ENCODE peak calls at places on chromosome 19, in four cellular contexts. Z is ovary, B is OCI-LY7, P is pancreas. D is an unnamed sample.
A peak's percentile ranks its signal among the peaks of the same experiment; 100 is the strongest.

GRCh38 chr19:51365211-51366049 is 758 bp downstream of the ETFB start:
- DNase-seq in Z (no peak), B (peak; percentile 58), P (peak; percentile 41), D (peak; percentile 56)

GRCh38 chr19:56974554-56975207 is 134.2 kb upstream of the PEG3 start:
- DNase-seq in Z (peak; percentile 32), B (no peak), P (no peak), D (no peak)

GRCh38 chr19:45027371-45027770 is 11.5 kb upstream of the CLASRP start:
- DNase-seq in Z (no peak), B (no peak), P (no peak), D (no peak)

GRCh38 chr19:17720487-17720839 is 1.2 kb downstream of the MAP1S start:
- DNase-seq in Z (no peak), B (no peak), P (no peak), D (no peak)

GRCh38 chr19:49463960-49464740 is 9.9 kb upstream of the FLT3LG start:
- DNase-seq in Z (no peak), B (no peak), P (no peak), D (no peak)

GRCh38 chr19:48815870-48816501 is 5.2 kb upstream of the BCAT2 start:
- DNase-seq in Z (no peak), B (peak; percentile 55), P (peak; percentile 67), D (peak; percentile 69)

GRCh38 chr19:18340237-18340989 is at the start of gene PGPEP1:
- DNase-seq in Z (peak; percentile 76), B (peak; percentile 81), P (peak; percentile 68), D (peak; percentile 71)

GRCh38 chr19:29841559-29842367 is 30.0 kb downstream of the CCNE1 start:
- DNase-seq in Z (no peak), B (peak; percentile 42), P (no peak), D (peak; percentile 51)

GRCh38 chr19:29016926-29017760 is 195.8 kb downstream of the UQCRFS1 start:
- DNase-seq in Z (no peak), B (no peak), P (no peak), D (no peak)

GRCh38 chr19:23033721-23034120 is 30.7 kb upstream of the ZNF728 start:
- DNase-seq in Z (no peak), B (no peak), P (no peak), D (no peak)

GRCh38 chr19:40524655-40525054 is 52.0 kb upstream of the SHKBP1 start:
- DNase-seq in Z (no peak), B (no peak), P (no peak), D (no peak)

GRCh38 chr19:38741670-38742069 is 2.6 kb downstream of the CAPN12 start:
- DNase-seq in Z (no peak), B (no peak), P (no peak), D (no peak)

GRCh38 chr19:48842744-48843162 is 6.5 kb upstream of the HSD17B14 start:
- DNase-seq in Z (peak; percentile 62), B (peak; percentile 76), P (no peak), D (peak; percentile 46)

GRCh38 chr19:47436712-47437401 is 17.5 kb upstream of the MEIS3 start:
- DNase-seq in Z (peak; percentile 71), B (peak; percentile 80), P (peak; percentile 76), D (peak; percentile 75)

GRCh38 chr19:51440846-51441409 is 17.3 kb downstream of the SIGLEC8 start:
- DNase-seq in Z (no peak), B (no peak), P (no peak), D (no peak)

GRCh38 chr19:47885067-47885463 is 1.1 kb downstream of the SULT2A1 start:
- DNase-seq in Z (no peak), B (no peak), P (no peak), D (no peak)

GRCh38 chr19:7883796-7884570 is 4.3 kb upstream of the LRRC8E start:
- DNase-seq in Z (no peak), B (no peak), P (no peak), D (no peak)

GRCh38 chr19:29532097-29532496 is 6.3 kb downstream of the VSTM2B start:
- DNase-seq in Z (no peak), B (no peak), P (no peak), D (no peak)

GRCh38 chr19:14576363-14576762 is 4.5 kb upstream of the NDUFB7 start:
- DNase-seq in Z (no peak), B (peak; percentile 59), P (no peak), D (no peak)

GRCh38 chr19:50549059-50549926 is 18.9 kb downstream of the LRRC4B start:
- DNase-seq in Z (no peak), B (no peak), P (no peak), D (no peak)

GRCh38 chr19:27805848-27806247 is 1407.1 kb downstream of the UQCRFS1 start:
- DNase-seq in Z (no peak), B (no peak), P (no peak), D (no peak)

DNA sequence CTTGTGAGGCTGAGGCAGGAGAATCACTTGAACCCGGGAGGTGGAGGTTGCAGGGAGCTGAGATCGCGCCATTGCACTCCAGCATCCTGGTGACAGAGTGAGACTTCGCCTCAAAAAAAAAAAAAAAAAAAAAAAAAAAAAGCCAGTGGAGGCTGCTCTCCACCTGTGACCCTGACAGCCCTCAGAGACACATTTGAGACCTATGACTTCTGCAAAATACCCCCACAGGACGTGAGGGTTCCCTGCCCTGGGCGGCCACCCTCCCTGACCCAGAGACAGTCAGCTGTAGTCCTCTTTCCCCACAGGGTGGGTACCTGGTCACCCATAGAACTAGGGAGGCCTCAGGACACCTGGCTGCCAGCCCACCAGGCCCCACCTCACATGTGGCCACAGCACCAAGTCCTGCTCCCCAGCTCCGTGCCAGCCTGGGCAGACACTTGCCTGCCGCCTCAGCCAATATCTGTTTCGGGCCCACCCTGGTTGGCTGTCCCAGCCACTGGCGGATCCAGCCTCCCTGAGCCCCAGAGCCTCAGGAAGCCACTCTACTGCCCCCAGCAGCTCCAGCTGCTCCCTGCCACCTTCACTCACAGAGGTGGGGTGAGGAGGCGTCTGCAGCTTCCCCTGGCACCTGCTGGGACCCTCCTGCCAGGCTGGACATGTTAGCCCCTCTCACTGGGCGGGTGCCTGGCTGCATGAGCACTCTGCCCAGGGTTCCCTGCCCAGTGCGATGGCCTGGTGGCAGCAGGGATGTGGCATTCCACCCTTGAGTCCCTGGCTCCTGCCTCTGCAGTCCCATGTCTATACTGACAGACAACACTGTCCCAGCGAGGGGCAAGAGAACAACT is 7.0 kb downstream of the MKNK2 start:
- DNase-seq in Z (peak; percentile 58), B (peak; percentile 46), P (no peak), D (no peak)
- H3K4me1 ChIP-seq in Z (peaks cover 26% of the 10 kb centered on the region), B (peaks cover 51% of the 10 kb centered on the region), P (peaks cover 80% of the 10 kb centered on the region), D (peaks cover 85% of the 10 kb centered on the region)

DNA sequence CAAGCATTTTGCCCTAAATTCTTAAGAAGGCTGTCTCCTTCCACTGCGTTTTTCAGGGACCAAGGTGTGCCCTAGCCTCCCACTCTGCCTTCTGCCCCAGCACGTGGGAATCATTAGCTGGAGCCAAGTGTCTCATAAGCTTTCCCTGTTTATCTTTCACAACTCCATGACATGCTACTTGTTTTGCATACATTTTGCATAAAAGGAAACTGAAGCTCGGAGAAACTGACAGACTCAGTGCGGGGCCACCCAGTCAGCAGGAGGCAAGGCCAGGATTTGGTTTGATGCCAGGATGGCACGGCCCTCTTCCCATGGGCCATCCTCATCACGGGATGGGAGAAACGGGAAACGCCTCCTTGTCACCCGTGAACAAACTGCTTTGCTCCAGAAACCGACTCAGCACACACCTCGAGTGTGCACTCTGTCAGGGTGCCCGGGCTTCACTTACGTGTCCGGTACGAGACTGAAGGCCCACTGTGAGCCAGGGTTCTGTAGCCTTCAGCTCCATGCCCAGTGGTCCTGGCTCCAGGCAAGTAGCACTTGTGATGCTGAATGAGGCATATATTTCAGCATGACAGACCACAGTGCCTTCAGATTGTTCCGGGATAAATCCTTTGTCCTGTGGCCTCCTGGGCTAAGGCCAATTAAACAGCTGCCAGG is 9.6 kb downstream of the CEBPA start:
- DNase-seq in Z (no peak), B (no peak), P (no peak), D (peak; percentile 75)
- H3K4me1 ChIP-seq in Z (no peaks in the 10 kb centered on the region), B (no peaks in the 10 kb centered on the region), P (peaks cover 14% of the 10 kb centered on the region), D (peaks cover 49% of the 10 kb centered on the region)

GRCh38 chr19:6667114-6667627 is 2.8 kb downstream of the TNFSF14 start:
- DNase-seq in Z (no peak), B (no peak), P (no peak), D (no peak)

GRCh38 chr19:6660930-6661329 is 9.0 kb downstream of the TNFSF14 start:
- DNase-seq in Z (peak; percentile 35), B (no peak), P (no peak), D (no peak)

GRCh38 chr19:6662692-6663091 is 7.3 kb downstream of the TNFSF14 start:
- DNase-seq in Z (no peak), B (no peak), P (no peak), D (no peak)

GRCh38 chr19:6664916-6665315 is 5.0 kb downstream of the TNFSF14 start:
- DNase-seq in Z (no peak), B (no peak), P (no peak), D (no peak)

GRCh38 chr19:6663236-6664187 is 6.4 kb downstream of the TNFSF14 start:
- DNase-seq in Z (no peak), B (no peak), P (no peak), D (no peak)
- H3K4me1 ChIP-seq in Z (no peaks in the 10 kb centered on the region), B (no peaks in the 10 kb centered on the region), P (no peaks in the 10 kb centered on the region), D (no peaks in the 10 kb centered on the region)

GRCh38 chr19:16366056-16366432 is 41.4 kb downstream of the KLF2 start:
- DNase-seq in Z (no peak), B (no peak), P (no peak), D (no peak)
- H3K4me1 ChIP-seq in Z (peaks cover 8% of the 10 kb centered on the region), B (peaks cover 58% of the 10 kb centered on the region), P (peaks cover 7% of the 10 kb centered on the region), D (peaks cover 23% of the 10 kb centered on the region)

GRCh38 chr19:55241143-55241934 is 12.8 kb upstream of the TMEM86B start:
- DNase-seq in Z (no peak), B (no peak), P (no peak), D (no peak)

GRCh38 chr19:55244004-55244680 is 14.7 kb downstream of the PPP6R1 start:
- DNase-seq in Z (no peak), B (no peak), P (no peak), D (no peak)

GRCh38 chr19:55241935-55242464 is 13.4 kb upstream of the TMEM86B start:
- DNase-seq in Z (no peak), B (no peak), P (no peak), D (no peak)

GRCh38 chr19:55240713-55241020 is 12.1 kb upstream of the TMEM86B start:
- DNase-seq in Z (no peak), B (no peak), P (no peak), D (no peak)

DNA sequence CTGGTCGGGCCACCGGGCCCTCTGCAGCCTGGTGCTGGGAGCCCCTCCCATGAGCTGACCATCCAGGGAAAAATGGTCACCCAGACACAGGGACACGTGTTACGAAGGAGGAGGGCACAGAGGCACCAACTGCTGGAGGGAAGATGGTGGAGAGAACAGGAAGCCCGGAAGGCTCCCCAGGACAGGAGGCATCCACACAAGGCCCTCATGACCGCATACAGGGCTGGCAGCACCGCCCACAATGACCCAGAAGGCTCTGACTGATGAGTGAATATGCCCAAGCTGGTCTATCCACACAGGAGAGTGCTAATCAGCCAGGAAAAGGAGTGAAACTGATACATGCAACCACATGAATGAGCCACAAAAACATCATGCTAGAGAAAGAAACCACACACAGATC is 14.0 kb upstream of the TMEM86B start:
- DNase-seq in Z (no peak), B (no peak), P (no peak), D (no peak)
- H3K4me1 ChIP-seq in Z (no peaks in the 10 kb centered on the region), B (no peaks in the 10 kb centered on the region), P (no peaks in the 10 kb centered on the region), D (no peaks in the 10 kb centered on the region)

GRCh38 chr19:46350758-46351159 is 3.9 kb downstream of the PPP5C start:
- DNase-seq in Z (no peak), B (peak; percentile 51), P (peak; percentile 55), D (no peak)
- H3K4me1 ChIP-seq in Z (peaks cover 19% of the 10 kb centered on the region), B (peaks cover 62% of the 10 kb centered on the region), P (peaks cover 36% of the 10 kb centered on the region), D (peaks cover 54% of the 10 kb centered on the region)

GRCh38 chr19:55643733-55644116 is 276 bp downstream of the ZNF581 start:
- DNase-seq in Z (no peak), B (no peak), P (no peak), D (no peak)
- H3K4me1 ChIP-seq in Z (peaks cover 12% of the 10 kb centered on the region), B (peaks cover 62% of the 10 kb centered on the region), P (peaks cover 16% of the 10 kb centered on the region), D (peaks cover 36% of the 10 kb centered on the region)

D was measured in thyroid gland.